ENCODE peak calls at places on chromosomes 6 and 20, in nine cellular contexts. Q, S, Y, F, B, Z, G, D and J are unnamed samples.

GRCh38 chr6:2989332-2990178 is 10.1 kb upstream of the NQO2 start:
- DNase-seq in Q (peak; percentile 95), S (peak; percentile 90), Y (peak; percentile 89), F (peak; percentile 72), B (peak; percentile 92), Z (peak; percentile 44), G (peak; percentile 96), D (peak; percentile 81), J (peak; percentile 94)

GRCh38 chr20:46814366-46815232 is 80.0 kb upstream of the EYA2 start:
- DNase-seq in Q (no peak), S (no peak), Y (no peak), F (no peak), B (no peak), Z (peak; percentile 92), G (no peak), D (no peak), J (peak; percentile 61)

GRCh38 chr20:35199696-35200095 is 26.8 kb upstream of the MMP24 start:
- DNase-seq in Q (no peak), S (no peak), Y (no peak), F (no peak), B (no peak), Z (no peak), G (no peak), D (no peak), J (no peak)

GRCh38 chr6:33826537-33826936 is 22.7 kb upstream of the MLN start:
- DNase-seq in Q (no peak), S (no peak), Y (no peak), F (no peak), B (no peak), Z (no peak), G (no peak), D (no peak), J (no peak)

GRCh38 chr6:42279144-42279781 is 61.6 kb upstream of the MRPS10 start:
- DNase-seq in Q (peak; percentile 71), S (peak; percentile 41), Y (peak; percentile 65), F (no peak), B (no peak), Z (peak; percentile 15), G (no peak), D (peak; percentile 58), J (peak; percentile 83)

GRCh38 chr6:36703982-36704381 is 6.4 kb downstream of the RAB44 start:
- DNase-seq in Q (peak; percentile 42), S (no peak), Y (no peak), F (no peak), B (no peak), Z (no peak), G (no peak), D (no peak), J (peak; percentile 76)

GRCh38 chr20:63830821-63831593 is at the start of gene ZBTB46:
- DNase-seq in Q (no peak), S (peak; percentile 86), Y (peak; percentile 53), F (no peak), B (no peak), Z (peak; percentile 75), G (no peak), D (peak; percentile 57), J (no peak)

GRCh38 chr6:33280539-33280938 is 3.6 kb downstream of the B3GALT4 start:
- DNase-seq in Q (no peak), S (no peak), Y (no peak), F (no peak), B (no peak), Z (no peak), G (no peak), D (no peak), J (no peak)

GRCh38 chr6:70574643-70575042 is 7.9 kb downstream of the SDHAF4 start:
- DNase-seq in Q (no peak), S (no peak), Y (no peak), F (no peak), B (no peak), Z (no peak), G (no peak), D (no peak), J (no peak)

GRCh38 chr20:59948828-59949720 is 8.9 kb downstream of the FAM217B start:
- DNase-seq in Q (no peak), S (no peak), Y (no peak), F (no peak), B (no peak), Z (no peak), G (peak; percentile 57), D (no peak), J (no peak)

GRCh38 chr20:45303586-45304463 is 2.8 kb upstream of the RBPJL start:
- DNase-seq in Q (no peak), S (no peak), Y (no peak), F (no peak), B (no peak), Z (no peak), G (no peak), D (no peak), J (no peak)

GRCh38 chr6:129765008-129765407 is 55.0 kb upstream of the ARHGAP18 start:
- DNase-seq in Q (no peak), S (no peak), Y (no peak), F (no peak), B (no peak), Z (no peak), G (no peak), D (no peak), J (no peak)

GRCh38 chr6:108584323-108584722 is 23.6 kb downstream of the FOXO3 start:
- DNase-seq in Q (no peak), S (no peak), Y (no peak), F (no peak), B (no peak), Z (no peak), G (no peak), D (no peak), J (no peak)

GRCh38 chr20:10093087-10093591 is 58.4 kb downstream of the ANKEF1 start:
- DNase-seq in Q (no peak), S (no peak), Y (peak; percentile 15), F (no peak), B (no peak), Z (peak; percentile 71), G (no peak), D (no peak), J (no peak)

GRCh38 chr20:43537921-43538854 is 20.6 kb upstream of the SGK2 start:
- DNase-seq in Q (no peak), S (peak; percentile 48), Y (peak; percentile 27), F (peak; percentile 49), B (no peak), Z (peak; percentile 49), G (peak; percentile 59), D (peak; percentile 44), J (peak; percentile 41)

GRCh38 chr6:70277480-70277879 is 25.4 kb downstream of the COL9A1 start:
- DNase-seq in Q (no peak), S (no peak), Y (no peak), F (no peak), B (no peak), Z (no peak), G (no peak), D (no peak), J (no peak)

GRCh38 chr6:28537065-28537464 is 11.4 kb downstream of the GPX5 start:
- DNase-seq in Q (no peak), S (no peak), Y (no peak), F (no peak), B (no peak), Z (no peak), G (peak; percentile 24), D (no peak), J (no peak)

GRCh38 chr6:100084301-100085161 is 90.5 kb upstream of the MCHR2 start:
- DNase-seq in Q (no peak), S (no peak), Y (no peak), F (no peak), B (no peak), Z (no peak), G (no peak), D (no peak), J (no peak)

GRCh38 chr6:11354019-11354418 is 121.6 kb upstream of the NEDD9 start:
- DNase-seq in Q (no peak), S (peak; percentile 64), Y (peak; percentile 16), F (no peak), B (peak; percentile 66), Z (no peak), G (peak; percentile 94), D (peak; percentile 61), J (peak; percentile 37)

GRCh38 chr6:73382462-73383113 is 12.0 kb upstream of the DDX43 start:
- DNase-seq in Q (no peak), S (no peak), Y (no peak), F (no peak), B (no peak), Z (no peak), G (no peak), D (no peak), J (no peak)
- TF ChIP-seq CTCF in Q (no peak), S (no peak), Y (no peak), F (no peak), B (no peak), Z (no peak), G (no peak), D (no peak), J (no peak)

DNA sequence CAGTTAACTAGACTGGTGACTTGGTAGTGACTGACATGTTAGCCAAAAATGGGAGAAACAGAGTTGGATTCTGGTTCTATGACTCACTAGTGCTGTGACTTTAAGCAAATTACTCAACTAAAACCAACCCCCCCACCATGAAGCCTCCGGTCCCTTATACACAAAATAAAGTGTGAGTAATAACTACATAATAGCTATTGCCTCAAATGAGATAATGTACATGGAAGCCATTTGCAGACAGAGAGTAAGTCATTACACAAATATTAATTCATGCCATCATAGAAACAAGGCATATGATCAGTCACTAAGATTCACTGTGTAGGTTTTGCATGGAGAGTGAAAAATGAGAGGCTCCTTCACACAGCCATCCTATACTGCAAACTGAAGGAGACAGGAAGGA is 111.9 kb downstream of the HIVEP2 start:
- DNase-seq in Q (no peak), S (no peak), Y (no peak), F (no peak), B (no peak), Z (no peak), G (peak; percentile 78), D (no peak), J (no peak)
- H3K4me3 ChIP-seq in Q (no peak overlapping the region), S (no peak overlapping the region), Y (no peak overlapping the region), F (no peak overlapping the region), B (no peak overlapping the region), Z (no peak overlapping the region), G (no peak overlapping the region), D (no peak overlapping the region), J (no peak overlapping the region)

GRCh38 chr6:158910484-158911075 is 89.4 kb downstream of the RSPH3 start:
- DNase-seq in Q (no peak), S (no peak), Y (no peak), F (no peak), B (peak; percentile 35), Z (no peak), G (no peak), D (no peak), J (peak; percentile 34)
- TF ChIP-seq POLR2A in Q (no peak), S (no peak), Y (no peak), F (no peak), B (no peak), Z (no peak), G (no peak), D (no peak), J (no peak)

DNA sequence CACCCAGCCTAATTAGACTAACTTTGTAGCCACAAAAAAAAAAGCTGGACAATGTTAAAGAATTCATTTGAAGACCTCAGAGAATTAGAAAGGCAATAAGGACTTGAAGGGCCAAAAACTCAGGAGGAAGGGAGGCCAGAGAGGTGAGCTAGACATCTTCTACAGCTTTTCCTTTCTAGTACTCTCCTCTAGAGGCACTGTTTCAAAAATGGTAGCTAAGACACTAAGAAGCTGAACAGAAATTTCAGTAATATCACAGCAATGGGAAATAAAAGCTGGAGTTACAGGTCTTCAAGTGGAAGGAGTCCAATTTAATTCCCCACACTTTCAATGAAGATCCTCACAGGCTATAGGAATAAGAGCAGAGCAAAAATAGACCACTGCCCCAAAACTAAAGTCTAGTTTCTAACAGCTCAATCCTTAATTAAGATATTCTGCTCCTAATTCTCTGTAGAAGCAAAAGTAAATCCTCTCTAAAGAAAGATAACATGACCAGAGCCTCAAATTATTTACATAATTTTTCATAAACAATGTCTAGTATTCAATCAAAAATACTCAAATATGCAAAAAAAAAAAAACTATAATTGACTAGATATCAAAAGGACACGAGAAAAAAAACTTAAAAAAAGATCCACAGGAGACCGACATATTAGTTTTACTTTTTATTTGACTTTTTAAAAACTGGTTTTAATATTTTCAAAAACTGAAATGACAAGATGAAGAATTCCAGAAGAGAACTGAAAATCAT is 63.7 kb downstream of the RNGTT start:
- DNase-seq in Q (no peak), S (no peak), Y (no peak), F (no peak), B (no peak), Z (no peak), G (no peak), D (no peak), J (no peak)
- TF ChIP-seq CTCF in Q (no peak), S (no peak), Y (no peak), F (no peak), B (no peak), Z (no peak), G (peak; percentile 12), D (no peak), J (no peak)